ENCODE peak calls at places on chromosomes 4 and X, in six cellular contexts. I, D, R, V, P and O are unnamed samples.

GRCh38 chr4:15322016-15322415 is 105.8 kb upstream of the C1QTNF7 start:
- DNase-seq in V (no peak), P (no peak), I (no peak), D (no peak), R (no peak), O (no peak)

GRCh38 chrX:104135677-104136076 is 21.1 kb downstream of the SLC25A53 start:
- DNase-seq in P (no peak), D (no peak), I (peak; percentile 27), R (no peak), V (no peak), O (no peak)

GRCh38 chr4:103303011-103303410 is 104.9 kb upstream of the CENPE start:
- DNase-seq in V (no peak), D (no peak), I (no peak), P (no peak), R (no peak), O (no peak)

GRCh38 chr4:10413177-10413576 is 44.0 kb downstream of the ZNF518B start:
- DNase-seq in I (no peak), P (no peak), D (no peak), V (no peak), R (no peak), O (no peak)

GRCh38 chr4:105092356-105092755 is 54.3 kb upstream of the TET2 start:
- DNase-seq in V (no peak), I (peak; percentile 96), R (no peak), P (no peak), D (no peak), O (no peak)

GRCh38 chrX:24259544-24260240 is 54.2 kb downstream of the SUPT20HL2 start:
- DNase-seq in D (peak; percentile 15), P (no peak), V (peak; percentile 81), R (peak; percentile 37), I (peak; percentile 88), O (peak; percentile 66)

GRCh38 chr4:39814403-39815185 is 116.7 kb downstream of the UBE2K start:
- DNase-seq in V (peak; percentile 13), P (peak; percentile 30), D (no peak), I (peak; percentile 38), R (peak; percentile 16), O (no peak)

GRCh38 chrX:131821945-131822622 is 201.0 kb upstream of the STK26 start:
- DNase-seq in R (no peak), D (no peak), P (no peak), I (peak; percentile 95), V (no peak), O (peak; percentile 51)

GRCh38 chr4:15955670-15956069 is 7.3 kb downstream of the FGFBP2 start:
- DNase-seq in P (no peak), V (no peak), I (peak; percentile 11), D (no peak), R (peak; percentile 6), O (no peak)

GRCh38 chr4:7322166-7322991 is 112.4 kb downstream of the PSAPL1 start:
- DNase-seq in D (no peak), P (no peak), I (no peak), V (peak; percentile 66), R (no peak), O (no peak)

GRCh38 chr4:38078590-38079381 is 118.6 kb downstream of the PTTG2 start:
- DNase-seq in P (no peak), D (no peak), I (peak; percentile 89), R (no peak), V (no peak), O (no peak)

GRCh38 chrX:118271770-118272169 is 74.1 kb upstream of the WDR44 start:
- DNase-seq in R (no peak), P (no peak), D (no peak), I (peak; percentile 22), V (no peak), O (no peak)

GRCh38 chr4:1351854-1352633 is 5.0 kb downstream of the UVSSA start:
- DNase-seq in I (peak; percentile 77), P (peak; percentile 87), V (peak; percentile 90), D (peak; percentile 93), R (peak; percentile 61), O (peak; percentile 83)

GRCh38 chrX:3176439-3176820 is 135.2 kb downstream of the ARSF start:
- DNase-seq in V (no peak), I (peak; percentile 57), R (peak; percentile 13), P (no peak), D (no peak), O (no peak)

GRCh38 chr4:23720556-23720955 is 169.3 kb downstream of the PPARGC1A start:
- DNase-seq in R (no peak), D (no peak), V (no peak), I (no peak), P (no peak), O (no peak)

GRCh38 chrX:154443479-154443910 is 446 bp upstream of the FAM50A start:
- DNase-seq in V (peak; percentile 8), R (peak; percentile 0), I (no peak), P (no peak), D (no peak), O (peak; percentile 31)

GRCh38 chrX:129472116-129472515 is 51.2 kb downstream of the SMARCA1 start:
- DNase-seq in V (no peak), R (no peak), P (no peak), I (peak; percentile 56), D (no peak), O (peak; percentile 18)